ENCODE peak calls at places on chromosomes 16 and 17, in seven cellular contexts. O is neuronal stem cell, H is IMR-90, R is H1, B is trophoblast cell, S is H9, C is mesenchymal stem cell. A is an unnamed sample.

GRCh38 chr17:50926523-50926922 is 60.4 kb upstream of the TOB1 start:
- DNase-seq in C (no peak), O (no peak), S (no peak), H (no peak), R (no peak), B (no peak), A (no peak)

GRCh38 chr16:85861095-85861825 is 37.7 kb upstream of the IRF8 start:
- DNase-seq in H (no peak), C (no peak), O (no peak), S (no peak), B (peak), R (no peak), A (no peak)

GRCh38 chr16:4093495-4094137 is 22.6 kb downstream of the ADCY9 start:
- DNase-seq in O (no peak), C (peak), S (no peak), R (no peak), B (no peak), H (peak), A (no peak)

GRCh38 chr17:40551091-40551873 is 14.0 kb downstream of the CCR7 start:
- DNase-seq in H (peak), O (no peak), B (no peak), R (no peak), S (no peak), C (peak), A (no peak)

GRCh38 chr16:29877266-29877961 is 14.4 kb upstream of the CDIPT start:
- DNase-seq in S (peak), R (peak), B (no peak), C (peak), H (peak), O (peak), A (peak)

GRCh38 chr17:8063761-8064589 is 23.5 kb downstream of the ALOX12B start:
- DNase-seq in R (no peak), B (no peak), C (no peak), H (no peak), S (no peak), O (no peak), A (no peak)

GRCh38 chr17:49101054-49101534 is 31.5 kb upstream of the B4GALNT2 start:
- DNase-seq in C (peak), O (no peak), H (peak), B (peak), R (no peak), S (no peak), A (peak)

GRCh38 chr17:31216053-31216751 is 80.8 kb downstream of the OMG start:
- DNase-seq in O (peak), H (peak), S (no peak), C (peak), R (no peak), B (peak), A (peak)

GRCh38 chr17:16407911-16408588 is 7.3 kb upstream of the TRPV2 start:
- DNase-seq in B (no peak), C (peak), O (no peak), R (no peak), H (peak), S (peak), A (no peak)

GRCh38 chr16:84065536-84066132 is 23.0 kb upstream of the SLC38A8 start:
- DNase-seq in R (no peak), B (peak), H (peak), S (peak), O (no peak), C (peak), A (peak)

GRCh38 chr17:27807567-27808470 is 7.5 kb upstream of the NOS2 start:
- DNase-seq in R (no peak), B (peak), C (no peak), H (no peak), S (no peak), O (no peak), A (no peak)

GRCh38 chr17:56599566-56599965 is 6.1 kb downstream of the NOG start:
- DNase-seq in O (no peak), R (no peak), B (no peak), C (no peak), H (no peak), S (no peak), A (no peak)

GRCh38 chr16:9139965-9140364 is 48.5 kb downstream of the HAPSTR1 start:
- DNase-seq in B (peak), O (no peak), C (peak), S (peak), R (no peak), H (peak), A (peak)

GRCh38 chr16:51236583-51236982 is 85.5 kb upstream of the SALL1 start:
- DNase-seq in S (no peak), B (no peak), R (no peak), O (no peak), H (no peak), C (no peak), A (peak)

GRCh38 chr17:34366051-34366450 is 3.0 kb upstream of the CCL1 start:
- DNase-seq in C (no peak), H (no peak), O (no peak), B (no peak), R (no peak), S (peak), A (no peak)

GRCh38 chr17:14321980-14322776 is 21.3 kb downstream of the HS3ST3B1 start:
- DNase-seq in B (no peak), O (no peak), H (no peak), C (no peak), S (no peak), R (no peak), A (no peak)

GRCh38 chr16:86239381-86239780 is 270.9 kb upstream of the FOXF1 start:
- DNase-seq in H (no peak), C (peak), O (no peak), S (no peak), B (no peak), R (no peak), A (peak)

GRCh38 chr17:78411241-78411855 is 32.9 kb downstream of the PGS1 start:
- DNase-seq in R (no peak), S (no peak), B (no peak), C (peak), O (no peak), H (no peak), A (no peak)

GRCh38 chr16:3754304-3754703 is 37.0 kb upstream of the TRAP1 start:
- DNase-seq in O (no peak), S (no peak), H (peak), C (peak), R (no peak), B (no peak), A (no peak)

GRCh38 chr17:1329745-1330343 is 50.4 kb downstream of the TRARG1 start:
- DNase-seq in S (no peak), O (no peak), H (no peak), B (no peak), R (no peak), C (no peak), A (no peak)

GRCh38 chr17:45293413-45294211 is 23.2 kb downstream of the MAP3K14 start:
- DNase-seq in C (peak), O (no peak), S (peak), B (peak), H (peak), R (no peak), A (peak)

GRCh38 chr17:74851612-74852236 is 8.0 kb downstream of the GRIN2C start:
- DNase-seq in R (no peak), B (no peak), O (no peak), C (no peak), S (no peak), H (no peak), A (no peak)

GRCh38 chr17:65824901-65825300 is 263.5 kb upstream of the AXIN2 start:
- DNase-seq in S (no peak), R (no peak), B (no peak), H (no peak), O (no peak), C (no peak), A (no peak)

DNA sequence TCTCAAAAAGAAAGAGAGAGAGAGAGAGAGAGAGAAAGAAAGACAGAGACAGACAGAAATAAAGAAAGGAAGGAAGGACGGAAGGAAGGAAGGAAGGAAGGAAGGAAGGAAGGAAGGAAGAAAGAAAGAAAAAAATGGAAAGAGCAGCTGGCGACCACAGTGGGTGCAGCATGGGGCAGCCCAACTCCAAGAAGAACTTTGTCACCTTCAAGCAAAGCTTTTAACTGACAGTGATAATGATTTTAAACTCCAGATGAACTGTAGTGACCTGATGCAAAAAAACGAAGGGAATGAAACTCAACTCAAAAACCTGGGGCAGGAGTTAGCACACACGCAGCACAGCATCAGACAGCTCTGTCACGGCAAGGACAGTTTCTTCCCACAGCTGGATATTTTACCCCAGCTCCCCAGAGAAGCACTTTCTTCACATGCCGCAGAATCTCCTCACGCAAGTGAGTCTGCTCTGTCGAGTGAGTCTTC is 5.0 kb upstream of the ARHGAP17 start:
- DNase-seq in R (no peak), B (no peak), O (no peak), C (no peak), H (no peak), S (no peak), A (no peak)
- H3K18ac ChIP-seq in R (no peak), B (no peak), O (no peak), C (no peak), H (no peak), S (no peak), A (no peak)

GRCh38 chr17:36653374-36653773 is 52.0 kb downstream of the MRM1 start:
- DNase-seq in H (no peak), S (no peak), B (no peak), R (no peak), C (no peak), O (no peak), A (no peak)
- H3K4me2 ChIP-seq in H (no peak), S (no peak), B (no peak), R (no peak), C (no peak), O (no peak), A (no peak)

GRCh38 chr16:19875900-19876299 is 8.7 kb downstream of the GPRC5B start:
- DNase-seq in B (no peak), O (no peak), C (no peak), R (no peak), S (no peak), H (no peak), A (no peak)
- H3K18ac ChIP-seq in B (no peak), O (peak), C (no peak), R (peak), S (no peak), H (no peak), A (no peak)

GRCh38 chr16:11684231-11685025 is 16.2 kb downstream of the SNN start:
- DNase-seq in O (no peak), C (no peak), B (no peak), S (no peak), H (no peak), R (no peak), A (no peak)

GRCh38 chr16:11686713-11687112 is 18.5 kb downstream of the SNN start:
- DNase-seq in B (no peak), S (no peak), O (no peak), C (no peak), H (no peak), R (no peak), A (no peak)

GRCh38 chr16:11687606-11688519 is 19.6 kb downstream of the SNN start:
- DNase-seq in B (no peak), R (no peak), S (no peak), H (no peak), O (no peak), C (no peak), A (no peak)

GRCh38 chr16:11688520-11688886 is 20.2 kb downstream of the SNN start:
- DNase-seq in R (no peak), S (no peak), H (no peak), C (no peak), B (no peak), O (no peak), A (no peak)

GRCh38 chr16:11685844-11686618 is 17.8 kb downstream of the SNN start:
- DNase-seq in R (no peak), B (peak), C (peak), O (no peak), S (no peak), H (peak), A (no peak)
- H3K4me2 ChIP-seq in R (no peak), B (no peak), C (no peak), O (no peak), S (no peak), H (no peak), A (no peak)

GRCh38 chr16:2470603-2471015 is 488 bp upstream of the NTN3 start:
- DNase-seq in O (no peak), B (no peak), C (no peak), R (no peak), S (no peak), H (no peak), A (no peak)

GRCh38 chr16:2472488-2472864 is 1.4 kb downstream of the NTN3 start:
- DNase-seq in S (no peak), R (no peak), B (no peak), O (no peak), H (no peak), C (no peak), A (no peak)

GRCh38 chr16:2471016-2471652 is at the start of gene NTN3:
- DNase-seq in R (no peak), O (peak), H (no peak), B (no peak), S (peak), C (no peak), A (peak)

GRCh38 chr16:2472885-2473284 is 1.8 kb downstream of the NTN3 start:
- DNase-seq in C (no peak), B (no peak), S (no peak), R (no peak), H (no peak), O (no peak), A (no peak)

DNA sequence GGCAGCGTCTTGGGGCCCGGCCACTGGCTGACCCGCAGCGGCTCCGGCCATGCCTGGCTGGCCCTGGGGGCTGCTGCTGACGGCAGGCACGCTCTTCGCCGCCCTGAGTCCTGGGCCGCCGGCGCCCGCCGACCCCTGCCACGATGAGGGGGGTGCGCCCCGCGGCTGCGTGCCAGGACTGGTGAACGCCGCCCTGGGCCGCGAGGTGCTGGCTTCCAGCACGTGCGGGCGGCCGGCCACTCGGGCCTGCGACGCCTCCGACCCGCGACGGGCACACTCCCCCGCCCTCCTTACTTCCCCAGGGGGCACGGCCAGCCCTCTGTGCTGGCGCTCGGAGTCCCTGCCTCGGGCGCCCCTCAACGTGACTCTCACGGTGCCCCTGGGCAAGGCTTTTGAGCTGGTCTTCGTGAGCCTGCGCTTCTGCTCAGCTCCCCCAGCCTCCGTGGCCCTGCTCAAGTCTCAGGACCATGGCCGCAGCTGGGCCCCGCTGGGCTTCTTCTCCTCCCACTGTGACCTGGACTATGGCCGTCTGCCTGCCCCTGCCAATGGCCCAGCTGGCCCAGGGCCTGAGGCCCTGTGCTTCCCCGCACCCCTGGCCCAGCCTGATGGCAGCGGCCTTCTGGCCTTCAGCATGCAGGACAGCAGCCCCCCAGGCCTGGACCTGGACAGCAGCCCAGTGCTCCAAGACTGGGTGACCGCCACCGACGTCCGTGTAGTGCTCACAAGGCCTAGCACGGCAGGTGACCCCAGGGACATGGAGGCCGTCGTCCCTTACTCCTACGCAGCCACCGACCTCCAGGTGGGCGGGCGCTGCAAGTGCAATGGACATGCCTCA is 773 bp downstream of the NTN3 start:
- DNase-seq in B (no peak), S (no peak), C (no peak), H (no peak), R (no peak), O (no peak), A (no peak)
- H3K18ac ChIP-seq in B (no peak), S (no peak), C (peak), H (no peak), R (peak), O (peak), A (no peak)

A was measured in mesendoderm.